ENCODE peak calls at places on chromosome 14, in nine cellular contexts. Z is ACHN; A is IMR-90; R is KBM-7; G is CD4-positive, alpha-beta memory T cell; V is stimulated activated CD4-positive, alpha-beta T cell treated with anti-CD3 and anti-CD28 coated beads, Interleukin-15, amount 100 ng/mL, for 1 hour; F is GM12865; S is GDM1; M is activated gamma-delta T cell. U is an unnamed sample.

GRCh38 chr14:26855051-26855753 is 257.4 kb upstream of the NOVA1 start:
- DNase-seq in Z (no peak), A (no peak), R (no peak), G (no peak), V (no peak), F (no peak), S (no peak), M (no peak), U (no peak)

GRCh38 chr14:35594616-35595015 is 60.7 kb downstream of the INSM2 start:
- DNase-seq in Z (no peak), A (peak; percentile 25), R (no peak), G (no peak), V (no peak), F (no peak), S (no peak), M (no peak), U (no peak)

GRCh38 chr14:67566908-67567307 is 33.2 kb downstream of the PIGH start:
- DNase-seq in Z (no peak), A (no peak), R (no peak), G (no peak), V (no peak), F (no peak), S (no peak), M (no peak), U (no peak)

GRCh38 chr14:104443391-104444158 is 136.0 kb upstream of the C14orf180 start:
- DNase-seq in Z (no peak), A (no peak), R (no peak), G (no peak), V (no peak), F (no peak), S (no peak), M (no peak), U (no peak)

GRCh38 chr14:54503476-54503875 is 6.2 kb upstream of the CGRRF1 start:
- DNase-seq in Z (peak; percentile 37), A (peak; percentile 47), R (peak; percentile 43), G (no peak), V (no peak), F (no peak), S (no peak), M (no peak), U (peak; percentile 58)

GRCh38 chr14:68306265-68306933 is 486.5 kb downstream of the ZFP36L1 start:
- DNase-seq in Z (no peak), A (no peak), R (no peak), G (no peak), V (no peak), F (peak; percentile 91), S (no peak), M (no peak), U (no peak)

GRCh38 chr14:63200767-63201166 is 3.5 kb upstream of the RHOJ start:
- DNase-seq in Z (no peak), A (peak; percentile 20), R (no peak), G (no peak), V (no peak), F (no peak), S (no peak), M (no peak), U (no peak)

GRCh38 chr14:22428681-22429315 is 160.2 kb downstream of the DAD1 start:
- DNase-seq in Z (no peak), A (peak; percentile 22), R (peak; percentile 73), G (no peak), V (no peak), F (no peak), S (no peak), M (no peak), U (peak; percentile 79)

GRCh38 chr14:51638071-51638944 is 13.4 kb upstream of the FRMD6 start:
- DNase-seq in Z (peak; percentile 19), A (no peak), R (no peak), G (no peak), V (no peak), F (no peak), S (no peak), M (no peak), U (no peak)

GRCh38 chr14:104520620-104521410 is 58.7 kb upstream of the C14orf180 start:
- DNase-seq in Z (no peak), A (no peak), R (no peak), G (no peak), V (no peak), F (no peak), S (no peak), M (no peak), U (no peak)

GRCh38 chr14:80584638-80585505 is 356.7 kb downstream of the CEP128 start:
- DNase-seq in Z (no peak), A (peak; percentile 82), R (no peak), G (no peak), V (no peak), F (no peak), S (no peak), M (no peak), U (no peak)

GRCh38 chr14:63276016-63276415 is 42.7 kb downstream of the GPHB5 start:
- DNase-seq in Z (no peak), A (no peak), R (no peak), G (no peak), V (no peak), F (no peak), S (no peak), M (no peak), U (no peak)

GRCh38 chr14:89303452-89304435 is 113.3 kb downstream of the FOXN3 start:
- DNase-seq in Z (peak; percentile 30), A (peak; percentile 95), R (peak; percentile 89), G (no peak), V (no peak), F (peak; percentile 90), S (peak; percentile 66), M (no peak), U (peak; percentile 90)

GRCh38 chr14:102930753-102931579 is 8.5 kb downstream of the AMN start:
- DNase-seq in Z (peak; percentile 59), A (peak; percentile 50), R (no peak), G (no peak), V (no peak), F (no peak), S (no peak), M (no peak), U (peak; percentile 74)

GRCh38 chr14:73209943-73210342 is 27.4 kb upstream of the PAPLN start:
- DNase-seq in Z (no peak), A (peak; percentile 67), R (no peak), G (no peak), V (no peak), F (no peak), S (no peak), M (no peak), U (no peak)

GRCh38 chr14:104688755-104689619 is at the start of gene INF2:
- DNase-seq in Z (peak; percentile 65), A (peak; percentile 32), R (no peak), G (peak; percentile 37), V (peak; percentile 44), F (peak; percentile 69), S (no peak), M (no peak), U (peak; percentile 11)